ENCODE peak calls at places on chromosomes 1 and 21, in eight cellular contexts. M is activated CD8-positive, alpha-beta memory T cell treated with anti-CD3 and anti-CD28 coated beads, Interleukin-2, amount 50 U/mL, for 48 hours; G is myocyte; Q is mesenchymal stem cell; J is posterior cingulate gyrus; C is HT-29; L is H7; Y is amniotic stem cell. W is an unnamed sample.

GRCh38 chr1:115413208-115413607 is 75.2 kb upstream of the NGF start:
- DNase-seq in M (no peak), G (no peak), Q (no peak), J (no peak), C (no peak), L (no peak), Y (no peak), W (no peak)

GRCh38 chr1:179241716-179242115 is 12.2 kb upstream of the ABL2 start:
- DNase-seq in M (no peak), G (no peak), Q (no peak), J (no peak), C (no peak), L (no peak), Y (no peak), W (no peak)

GRCh38 chr1:38728176-38728908 is 131.2 kb downstream of the RRAGC start:
- DNase-seq in M (no peak), G (peak; percentile 26), Q (peak; percentile 88), J (peak; percentile 39), C (no peak), L (no peak), Y (peak; percentile 27), W (peak; percentile 80)

GRCh38 chr1:12166834-12167492 is at the start of gene TNFRSF1B:
- DNase-seq in M (peak; percentile 88), G (peak; percentile 38), Q (peak; percentile 67), J (no peak), C (no peak), L (peak; percentile 98), Y (no peak), W (no peak)

GRCh38 chr1:240999826-241000225 is 357.2 kb downstream of the RGS7 start:
- DNase-seq in M (no peak), G (peak; percentile 3), Q (no peak), J (no peak), C (no peak), L (peak; percentile 16), Y (no peak), W (no peak)

GRCh38 chr21:45336870-45337269 is 49.2 kb upstream of the POFUT2 start:
- DNase-seq in M (no peak), G (no peak), Q (peak; percentile 55), J (no peak), C (no peak), L (peak; percentile 86), Y (no peak), W (no peak)

GRCh38 chr21:34110594-34111202 is 37.3 kb downstream of the MRPS6 start:
- DNase-seq in M (no peak), G (no peak), Q (no peak), J (no peak), C (no peak), L (no peak), Y (no peak), W (no peak)

GRCh38 chr1:168636642-168637111 is 60.3 kb downstream of the XCL1 start:
- DNase-seq in M (no peak), G (peak; percentile 24), Q (peak; percentile 63), J (no peak), C (peak; percentile 34), L (no peak), Y (no peak), W (no peak)

GRCh38 chr1:176692431-176692830 is 229.5 kb downstream of the PAPPA2 start:
- DNase-seq in M (no peak), G (peak; percentile 89), Q (no peak), J (peak; percentile 45), C (no peak), L (no peak), Y (no peak), W (no peak)

GRCh38 chr1:244163861-244164562 is 112.9 kb downstream of the ZBTB18 start:
- DNase-seq in M (no peak), G (peak; percentile 94), Q (peak; percentile 95), J (no peak), C (peak; percentile 74), L (no peak), Y (peak; percentile 89), W (peak; percentile 98)

GRCh38 chr1:14997646-14998276 is 155.8 kb upstream of the TMEM51 start:
- DNase-seq in M (no peak), G (peak; percentile 30), Q (peak; percentile 41), J (no peak), C (no peak), L (peak; percentile 65), Y (no peak), W (no peak)

GRCh38 chr1:41109316-41110263 is 88.1 kb upstream of the SLFNL1 start:
- DNase-seq in M (no peak), G (peak; percentile 71), Q (peak; percentile 95), J (peak; percentile 8), C (peak; percentile 52), L (no peak), Y (peak; percentile 61), W (peak; percentile 78)

GRCh38 chr21:38716942-38717341 is 88.8 kb upstream of the ETS2 start:
- DNase-seq in M (no peak), G (peak; percentile 57), Q (peak; percentile 47), J (no peak), C (no peak), L (no peak), Y (no peak), W (no peak)

GRCh38 chr21:37631319-37632117 is 264.9 kb downstream of the DYRK1A start:
- DNase-seq in M (no peak), G (peak; percentile 37), Q (peak; percentile 25), J (no peak), C (no peak), L (peak; percentile 56), Y (no peak), W (no peak)

GRCh38 chr1:198125995-198126758 is 30.6 kb upstream of the NEK7 start:
- DNase-seq in M (no peak), G (peak; percentile 86), Q (peak; percentile 45), J (no peak), C (peak; percentile 53), L (no peak), Y (no peak), W (no peak)

GRCh38 chr1:73832276-73832825 is 365.6 kb downstream of the LRRIQ3 start:
- DNase-seq in M (no peak), G (no peak), Q (no peak), J (peak; percentile 24), C (no peak), L (no peak), Y (no peak), W (no peak)

GRCh38 chr1:43431676-43432075 is 22.1 kb downstream of the HYI start:
- DNase-seq in M (no peak), G (no peak), Q (no peak), J (no peak), C (no peak), L (no peak), Y (no peak), W (no peak)

GRCh38 chr1:54353959-54354358 is 52.2 kb downstream of the SSBP3 start:
- DNase-seq in M (no peak), G (no peak), Q (no peak), J (no peak), C (no peak), L (peak; percentile 60), Y (no peak), W (no peak)

GRCh38 chr1:172609528-172609927 is 49.4 kb upstream of the FASLG start:
- DNase-seq in M (no peak), G (no peak), Q (no peak), J (no peak), C (peak; percentile 45), L (no peak), Y (no peak), W (no peak)

GRCh38 chr1:160637821-160638539 is 8.9 kb downstream of the SLAMF1 start:
- DNase-seq in M (no peak), G (no peak), Q (no peak), J (no peak), C (no peak), L (no peak), Y (no peak), W (no peak)

GRCh38 chr1:156571261-156571958 is 955 bp downstream of the IQGAP3 start:
- DNase-seq in M (no peak), G (peak; percentile 67), Q (peak; percentile 91), J (no peak), C (peak; percentile 68), L (no peak), Y (peak; percentile 91), W (peak; percentile 48)

GRCh38 chr1:157357111-157357510 is 195.2 kb downstream of the FCRL5 start:
- DNase-seq in M (no peak), G (no peak), Q (no peak), J (no peak), C (no peak), L (no peak), Y (no peak), W (no peak)

GRCh38 chr1:11802973-11803885 is 2.5 kb downstream of the MTHFR start:
- DNase-seq in M (peak; percentile 81), G (peak; percentile 97), Q (peak; percentile 99), J (peak; percentile 71), C (peak; percentile 53), L (peak; percentile 97), Y (peak; percentile 89), W (peak; percentile 44)

GRCh38 chr1:26733982-26734381 is 38.2 kb downstream of the ARID1A start:
- DNase-seq in M (no peak), G (no peak), Q (no peak), J (no peak), C (no peak), L (no peak), Y (no peak), W (no peak)

GRCh38 chr1:53944469-53945182 is 873 bp downstream of the IFT25 start:
- DNase-seq in M (no peak), G (no peak), Q (peak; percentile 34), J (no peak), C (peak; percentile 13), L (peak; percentile 65), Y (no peak), W (no peak)

GRCh38 chr1:183571678-183572268 is 18.5 kb downstream of the NCF2 start:
- DNase-seq in M (no peak), G (peak; percentile 63), Q (no peak), J (no peak), C (no peak), L (no peak), Y (no peak), W (no peak)

GRCh38 chr1:206766251-206766856 is 4.2 kb upstream of the IL19 start:
- DNase-seq in M (peak; percentile 82), G (peak; percentile 93), Q (peak; percentile 96), J (peak; percentile 18), C (no peak), L (no peak), Y (peak; percentile 22), W (no peak)

GRCh38 chr1:13549521-13549920 is 34.1 kb upstream of the PDPN start:
- DNase-seq in M (no peak), G (no peak), Q (no peak), J (peak; percentile 35), C (no peak), L (no peak), Y (no peak), W (no peak)

GRCh38 chr21:28922368-28922767 is 70.3 kb downstream of the LTN1 start:
- DNase-seq in M (no peak), G (no peak), Q (no peak), J (no peak), C (no peak), L (no peak), Y (no peak), W (no peak)

GRCh38 chr1:231748744-231749143 is 122.2 kb downstream of the DISC1 start:
- DNase-seq in M (no peak), G (peak; percentile 59), Q (peak; percentile 9), J (no peak), C (no peak), L (no peak), Y (no peak), W (no peak)

GRCh38 chr1:236144033-236144432 is 1.7 kb downstream of the GPR137B start:
- DNase-seq in M (no peak), G (no peak), Q (no peak), J (no peak), C (no peak), L (no peak), Y (no peak), W (no peak)

GRCh38 chr1:203197625-203198024 is 11.1 kb upstream of the CHI3L1 start:
- DNase-seq in M (no peak), G (peak; percentile 94), Q (peak; percentile 86), J (no peak), C (no peak), L (no peak), Y (peak; percentile 12), W (no peak)

GRCh38 chr1:32877211-32878110 is 6.7 kb upstream of the FNDC5 start:
- DNase-seq in M (no peak), G (peak; percentile 53), Q (no peak), J (no peak), C (no peak), L (no peak), Y (no peak), W (no peak)

GRCh38 chr1:151741516-151741915 is 20.2 kb downstream of the RIIAD1 start:
- DNase-seq in M (no peak), G (no peak), Q (no peak), J (no peak), C (no peak), L (no peak), Y (no peak), W (no peak)

W was measured in glomerular endothelial cell.